ENCODE peak calls at places on chromosomes 11 and 22, in six cellular contexts. W, N, V, Z, S and Y are unnamed samples.

GRCh38 chr11:2806351-2807058 is 79.1 kb downstream of the CDKN1C start:
- DNase-seq in W (no peak), V (no peak), Z (no peak), N (peak; percentile 31), S (peak; percentile 51), Y (no peak)

GRCh38 chr11:76263166-76263565 is 56.9 kb upstream of the WNT11 start:
- DNase-seq in Z (no peak), N (no peak), V (no peak), S (no peak), W (no peak), Y (no peak)

GRCh38 chr11:121431820-121432526 is 20.1 kb upstream of the SORL1 start:
- DNase-seq in S (no peak), Z (no peak), W (no peak), N (no peak), V (no peak), Y (no peak)

GRCh38 chr11:78080084-78080817 is 589 bp upstream of the NDUFC2 start:
- DNase-seq in S (no peak), W (no peak), V (no peak), Z (no peak), N (no peak), Y (no peak)

GRCh38 chr11:17528906-17529813 is 15.1 kb downstream of the USH1C start:
- DNase-seq in W (no peak), N (no peak), S (no peak), Z (no peak), V (no peak), Y (no peak)

GRCh38 chr11:27409742-27410141 is 46.7 kb upstream of the CCDC34 start:
- DNase-seq in S (no peak), N (no peak), Z (no peak), V (no peak), W (no peak), Y (no peak)

GRCh38 chr11:124602751-124603150 is 8.5 kb upstream of the PANX3 start:
- DNase-seq in N (no peak), V (no peak), S (no peak), W (no peak), Z (no peak), Y (no peak)

GRCh38 chr11:79413258-79413657 is 27.6 kb downstream of the TENM4 start:
- DNase-seq in Z (no peak), W (no peak), S (peak; percentile 70), N (peak; percentile 37), V (no peak), Y (no peak)

GRCh38 chr11:74037309-74037708 is 28.4 kb upstream of the UCP3 start:
- DNase-seq in V (no peak), N (no peak), S (no peak), W (no peak), Z (no peak), Y (no peak)

GRCh38 chr11:79441159-79441875 is 487 bp upstream of the TENM4 start:
- DNase-seq in V (no peak), N (no peak), Z (no peak), S (no peak), W (no peak), Y (no peak)

GRCh38 chr11:26849009-26849408 is 127.1 kb upstream of the SLC5A12 start:
- DNase-seq in N (no peak), V (no peak), W (no peak), S (peak; percentile 71), Z (no peak), Y (no peak)

GRCh38 chr11:43825217-43825816 is 55.3 kb upstream of the ALKBH3 start:
- DNase-seq in Z (no peak), W (no peak), N (no peak), V (peak; percentile 22), S (no peak), Y (no peak)

GRCh38 chr11:8717876-8718753 is 35.5 kb downstream of the RPL27A start:
- DNase-seq in W (no peak), N (peak; percentile 59), V (no peak), S (peak; percentile 76), Z (no peak), Y (no peak)

GRCh38 chr11:127640822-127641485 is 640.4 kb upstream of the KIRREL3 start:
- DNase-seq in Z (no peak), W (no peak), S (no peak), N (no peak), V (no peak), Y (no peak)

GRCh38 chr11:134724779-134725140 is 312.7 kb upstream of the B3GAT1 start:
- DNase-seq in S (no peak), N (no peak), Z (no peak), V (no peak), W (no peak), Y (no peak)

GRCh38 chr22:24089951-24090350 is 78.8 kb downstream of the CABIN1 start:
- DNase-seq in W (no peak), V (no peak), S (no peak), Z (no peak), N (no peak), Y (no peak)

GRCh38 chr11:17585911-17586695 is 39.0 kb downstream of the OTOG start:
- DNase-seq in W (no peak), V (no peak), N (no peak), S (no peak), Z (no peak), Y (no peak)

GRCh38 chr11:3906166-3906565 is 50.7 kb downstream of the STIM1 start:
- DNase-seq in W (no peak), Z (no peak), S (no peak), V (no peak), N (no peak), Y (no peak)

GRCh38 chr11:79415411-79415810 is 25.4 kb downstream of the TENM4 start:
- DNase-seq in V (no peak), S (no peak), Z (no peak), W (no peak), N (no peak), Y (no peak)

GRCh38 chr11:123299721-123300120 is 104.7 kb upstream of the CLMP start:
- DNase-seq in N (no peak), Z (no peak), V (no peak), W (no peak), S (no peak), Y (no peak)

GRCh38 chr22:17093081-17093480 is 8.3 kb downstream of the IL17RA start:
- DNase-seq in W (no peak), S (no peak), Z (no peak), V (no peak), N (no peak), Y (no peak)

GRCh38 chr11:70788247-70789022 is 390.1 kb downstream of the CTTN start:
- DNase-seq in N (no peak), W (no peak), V (no peak), Z (no peak), S (no peak), Y (no peak)

GRCh38 chr11:122202161-122202950 is 86.3 kb upstream of the BLID start:
- DNase-seq in N (no peak), S (no peak), W (no peak), Z (no peak), V (no peak), Y (no peak)

GRCh38 chr11:75029836-75030631 is 41.3 kb downstream of the NEU3 start:
- DNase-seq in Z (no peak), W (no peak), N (no peak), S (peak; percentile 34), V (no peak), Y (no peak)

GRCh38 chr11:112470355-112470754 is 209.7 kb upstream of the PLET1 start:
- DNase-seq in S (no peak), Z (no peak), V (no peak), N (no peak), W (no peak), Y (no peak)

GRCh38 chr11:64672875-64673274 is 50.1 kb downstream of the NRXN2 start:
- DNase-seq in Z (no peak), N (no peak), W (no peak), V (no peak), S (no peak), Y (no peak)

GRCh38 chr11:61611309-61611708 is 30.4 kb upstream of the SYT7 start:
- DNase-seq in S (no peak), V (no peak), W (no peak), Z (no peak), N (no peak), Y (no peak)

GRCh38 chr22:30701872-30702271 is 7.2 kb downstream of the OSBP2 start:
- DNase-seq in W (no peak), N (no peak), Z (no peak), V (no peak), S (no peak), Y (no peak)

GRCh38 chr22:19038728-19039447 is 83.3 kb downstream of the DGCR2 start:
- DNase-seq in V (no peak), W (no peak), S (no peak), Z (no peak), N (no peak), Y (no peak)

GRCh38 chr22:22578702-22579424 is 19.8 kb upstream of the PRAME start:
- DNase-seq in Z (no peak), S (no peak), W (no peak), V (no peak), N (no peak), Y (no peak)

GRCh38 chr11:78420796-78421209 is 3.2 kb upstream of the GAB2 start:
- DNase-seq in N (no peak), S (peak; percentile 88), V (peak; percentile 91), Z (no peak), W (no peak), Y (no peak)